ENCODE peak calls at places on chromosomes 4 and X, in five cellular contexts. One of them, this sample, is unnamed.

GRCh38 chrX:30865020-30865419 is 24.0 kb downstream of the TAB3 start:
- DNase-seq in lower lobe of right lung: no peak
- DNase-seq in cardiac muscle cell: peak; percentile 5
- DNase-seq in WERI-Rb-1: peak; percentile 8
- DNase-seq in IMR-90: no peak
- DNase-seq in this sample: peak; percentile 50

GRCh38 chr4:38753021-38753806 is 29.6 kb downstream of the TLR10 start:
- DNase-seq in lower lobe of right lung: peak; percentile 62
- DNase-seq in cardiac muscle cell: peak; percentile 100
- DNase-seq in WERI-Rb-1: no peak
- DNase-seq in IMR-90: peak; percentile 99
- DNase-seq in this sample: no peak

GRCh38 chr4:168384437-168385141 is 66.0 kb upstream of the DDX60 start:
- DNase-seq in lower lobe of right lung: no peak
- DNase-seq in cardiac muscle cell: peak; percentile 35
- DNase-seq in WERI-Rb-1: no peak
- DNase-seq in IMR-90: peak; percentile 28
- DNase-seq in this sample: no peak

GRCh38 chr4:113524096-113524495 is 237.4 kb downstream of the CAMK2D start:
- DNase-seq in lower lobe of right lung: no peak
- DNase-seq in cardiac muscle cell: no peak
- DNase-seq in WERI-Rb-1: no peak
- DNase-seq in IMR-90: no peak
- DNase-seq in this sample: no peak

GRCh38 chr4:175932116-175932515 is 120.1 kb upstream of the GPM6A start:
- DNase-seq in lower lobe of right lung: no peak
- DNase-seq in cardiac muscle cell: no peak
- DNase-seq in WERI-Rb-1: no peak
- DNase-seq in IMR-90: no peak
- DNase-seq in this sample: no peak

GRCh38 chr4:133355636-133356035 is 206.5 kb downstream of the PCDH10 start:
- DNase-seq in lower lobe of right lung: no peak
- DNase-seq in cardiac muscle cell: peak; percentile 64
- DNase-seq in WERI-Rb-1: no peak
- DNase-seq in IMR-90: no peak
- DNase-seq in this sample: no peak

GRCh38 chr4:39054497-39054896 is 7.5 kb upstream of the KLHL5 start:
- DNase-seq in lower lobe of right lung: no peak
- DNase-seq in cardiac muscle cell: no peak
- DNase-seq in WERI-Rb-1: peak; percentile 63
- DNase-seq in IMR-90: no peak
- DNase-seq in this sample: no peak

GRCh38 chr4:33149658-33150057 is 2429.5 kb downstream of the PCDH7 start:
- DNase-seq in lower lobe of right lung: no peak
- DNase-seq in cardiac muscle cell: no peak
- DNase-seq in WERI-Rb-1: no peak
- DNase-seq in IMR-90: no peak
- DNase-seq in this sample: no peak

GRCh38 chrX:119753639-119754257 is 4.6 kb upstream of the SOWAHD start:
- DNase-seq in lower lobe of right lung: no peak
- DNase-seq in cardiac muscle cell: peak; percentile 63
- DNase-seq in WERI-Rb-1: peak; percentile 32
- DNase-seq in IMR-90: peak; percentile 24
- DNase-seq in this sample: peak; percentile 70

GRCh38 chr4:173468314-173468713 is 61.7 kb downstream of the HAND2 start:
- DNase-seq in lower lobe of right lung: no peak
- DNase-seq in cardiac muscle cell: no peak
- DNase-seq in WERI-Rb-1: no peak
- DNase-seq in IMR-90: no peak
- DNase-seq in this sample: no peak

GRCh38 chrX:10467793-10468192 is 152.6 kb downstream of the MID1 start:
- DNase-seq in lower lobe of right lung: no peak
- DNase-seq in cardiac muscle cell: peak; percentile 80
- DNase-seq in WERI-Rb-1: no peak
- DNase-seq in IMR-90: peak; percentile 54
- DNase-seq in this sample: no peak

GRCh38 chr4:48311896-48312295 is 29.4 kb upstream of the SLAIN2 start:
- DNase-seq in lower lobe of right lung: no peak
- DNase-seq in cardiac muscle cell: peak; percentile 7
- DNase-seq in WERI-Rb-1: no peak
- DNase-seq in IMR-90: peak; percentile 16
- DNase-seq in this sample: no peak

GRCh38 chrX:46703980-46704379 is 54.9 kb downstream of the SLC9A7 start:
- DNase-seq in lower lobe of right lung: no peak
- DNase-seq in cardiac muscle cell: peak; percentile 27
- DNase-seq in WERI-Rb-1: no peak
- DNase-seq in IMR-90: no peak
- DNase-seq in this sample: no peak

GRCh38 chr4:121370729-121371325 is 10.0 kb downstream of the QRFPR start:
- DNase-seq in lower lobe of right lung: no peak
- DNase-seq in cardiac muscle cell: peak; percentile 58
- DNase-seq in WERI-Rb-1: peak; percentile 60
- DNase-seq in IMR-90: peak; percentile 33
- DNase-seq in this sample: peak; percentile 59

GRCh38 chr4:18736551-18736950 is 715.0 kb upstream of the LCORL start:
- DNase-seq in lower lobe of right lung: no peak
- DNase-seq in cardiac muscle cell: no peak
- DNase-seq in WERI-Rb-1: no peak
- DNase-seq in IMR-90: no peak
- DNase-seq in this sample: no peak

GRCh38 chr4:141807073-141807472 is 170.7 kb downstream of the IL15 start:
- DNase-seq in lower lobe of right lung: no peak
- DNase-seq in cardiac muscle cell: peak; percentile 7
- DNase-seq in WERI-Rb-1: no peak
- DNase-seq in IMR-90: peak; percentile 68
- DNase-seq in this sample: peak; percentile 69

GRCh38 chrX:109760241-109760921 is 27.3 kb upstream of the ACSL4 start:
- DNase-seq in lower lobe of right lung: no peak
- DNase-seq in cardiac muscle cell: no peak
- DNase-seq in WERI-Rb-1: no peak
- DNase-seq in IMR-90: no peak
- DNase-seq in this sample: peak; percentile 54

GRCh38 chr4:64584981-64585557 is 175.8 kb upstream of the TECRL start:
- DNase-seq in lower lobe of right lung: no peak
- DNase-seq in cardiac muscle cell: peak; percentile 64
- DNase-seq in WERI-Rb-1: peak; percentile 38
- DNase-seq in IMR-90: peak; percentile 6
- DNase-seq in this sample: peak; percentile 57

GRCh38 chrX:112746812-112747630 is 67.3 kb upstream of the LHFPL1 start:
- DNase-seq in lower lobe of right lung: no peak
- DNase-seq in cardiac muscle cell: peak; percentile 10
- DNase-seq in WERI-Rb-1: no peak
- DNase-seq in IMR-90: peak; percentile 31
- DNase-seq in this sample: no peak

GRCh38 chr4:107997794-107998193 is 8.1 kb downstream of the HADH start:
- DNase-seq in lower lobe of right lung: no peak
- DNase-seq in cardiac muscle cell: no peak
- DNase-seq in WERI-Rb-1: no peak
- DNase-seq in IMR-90: no peak
- DNase-seq in this sample: no peak

GRCh38 chr4:118953276-118953675 is 64.6 kb downstream of the SYNPO2 start:
- DNase-seq in lower lobe of right lung: no peak
- DNase-seq in cardiac muscle cell: no peak
- DNase-seq in WERI-Rb-1: no peak
- DNase-seq in IMR-90: no peak
- DNase-seq in this sample: peak; percentile 25

GRCh38 chr4:118318931-118319330 is 33.9 kb downstream of the PRSS12 start:
- DNase-seq in lower lobe of right lung: no peak
- DNase-seq in cardiac muscle cell: no peak
- DNase-seq in WERI-Rb-1: no peak
- DNase-seq in IMR-90: no peak
- DNase-seq in this sample: no peak

GRCh38 chr4:134560728-134561127 is 359.1 kb upstream of the PABPC4L start:
- DNase-seq in lower lobe of right lung: no peak
- DNase-seq in cardiac muscle cell: no peak
- DNase-seq in WERI-Rb-1: no peak
- DNase-seq in IMR-90: no peak
- DNase-seq in this sample: no peak

GRCh38 chr4:186570193-186570996 is 15.0 kb upstream of the MTNR1A start:
- DNase-seq in lower lobe of right lung: no peak
- DNase-seq in cardiac muscle cell: peak; percentile 79
- DNase-seq in WERI-Rb-1: no peak
- DNase-seq in IMR-90: peak; percentile 79
- DNase-seq in this sample: no peak

GRCh38 chr4:158914178-158914577 is 145.4 kb downstream of the FNIP2 start:
- DNase-seq in lower lobe of right lung: no peak
- DNase-seq in cardiac muscle cell: peak; percentile 59
- DNase-seq in WERI-Rb-1: no peak
- DNase-seq in IMR-90: peak; percentile 84
- DNase-seq in this sample: peak; percentile 79

GRCh38 chr4:68797618-68798017 is 18.2 kb upstream of the UGT2B10 start:
- DNase-seq in lower lobe of right lung: no peak
- DNase-seq in cardiac muscle cell: no peak
- DNase-seq in WERI-Rb-1: no peak
- DNase-seq in IMR-90: no peak
- DNase-seq in this sample: no peak

GRCh38 chrX:7083021-7083420 is 64.5 kb upstream of the STS start:
- DNase-seq in lower lobe of right lung: no peak
- DNase-seq in cardiac muscle cell: no peak
- DNase-seq in WERI-Rb-1: no peak
- DNase-seq in IMR-90: no peak
- DNase-seq in this sample: no peak
- H3K4me3 ChIP-seq in lower lobe of right lung: no peak overlapping the region
- H3K4me3 ChIP-seq in cardiac muscle cell: no peak overlapping the region
- H3K4me3 ChIP-seq in WERI-Rb-1: no peak overlapping the region
- H3K4me3 ChIP-seq in IMR-90: no peak overlapping the region
- H3K4me3 ChIP-seq in this sample: no peak overlapping the region

DNA sequence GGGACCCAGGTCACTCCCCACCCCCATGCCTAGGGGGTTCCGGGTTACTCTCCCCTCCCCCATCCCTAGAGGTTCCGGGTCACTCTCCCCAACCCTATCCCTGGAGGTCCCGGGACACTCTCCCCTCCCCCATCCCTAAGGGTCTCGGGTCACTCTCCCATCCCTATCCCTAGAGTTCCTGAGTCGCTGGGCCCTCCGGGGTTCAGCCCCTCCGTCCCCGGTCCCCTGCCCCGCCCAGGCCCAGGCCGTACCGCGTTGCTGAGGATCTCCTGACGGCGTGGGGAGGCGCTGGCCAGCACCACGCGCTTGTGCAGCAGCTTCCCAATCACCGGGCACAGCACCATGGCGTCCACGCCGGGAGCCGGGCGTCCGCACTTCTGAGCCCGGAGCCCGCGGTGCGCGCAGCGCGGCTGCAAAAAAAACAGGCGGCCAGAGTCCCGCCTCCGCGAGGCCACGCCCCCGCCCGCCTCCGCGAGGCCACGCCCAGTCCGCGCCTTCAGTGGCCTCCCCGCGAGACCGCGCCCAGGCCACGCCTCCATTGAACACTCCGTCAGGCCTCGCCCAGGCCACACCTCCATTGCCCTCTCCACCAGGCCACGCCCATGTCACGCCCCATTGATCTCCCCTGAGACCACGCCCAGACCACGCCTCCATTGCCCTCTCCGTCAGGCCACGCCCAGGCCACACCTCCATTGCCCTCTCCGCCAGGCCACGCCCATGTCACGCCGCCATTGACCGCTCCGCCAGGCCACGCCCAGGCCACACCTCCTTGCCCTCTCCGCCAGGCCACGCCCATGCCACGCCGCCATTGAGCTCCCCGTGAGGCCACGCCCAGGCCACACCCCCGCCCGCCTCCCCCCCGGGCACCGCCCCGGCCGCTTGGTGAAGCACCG is at the start of gene ASMTL:
- DNase-seq in lower lobe of right lung: peak; percentile 100
- DNase-seq in cardiac muscle cell: peak; percentile 99
- DNase-seq in WERI-Rb-1: peak; percentile 99
- DNase-seq in IMR-90: peak; percentile 99
- DNase-seq in this sample: peak; percentile 96
- H3K4me3 ChIP-seq in lower lobe of right lung: peak within 1 kb of the TSS; percentile 74
- H3K4me3 ChIP-seq in cardiac muscle cell: peak within 1 kb of the TSS; percentile 73
- H3K4me3 ChIP-seq in WERI-Rb-1: peak within 1 kb of the TSS; percentile 97
- H3K4me3 ChIP-seq in IMR-90: peak within 1 kb of the TSS; percentile 76
- H3K4me3 ChIP-seq in this sample: peak within 1 kb of the TSS; percentile 85

GRCh38 chr4:46389301-46389761 is 597 bp downstream of the GABRA2 start:
- DNase-seq in lower lobe of right lung: no peak
- DNase-seq in cardiac muscle cell: peak; percentile 25
- DNase-seq in WERI-Rb-1: peak; percentile 44
- DNase-seq in IMR-90: no peak
- DNase-seq in this sample: no peak
- H3K4me3 ChIP-seq in lower lobe of right lung: peak overlapping the region; percentile 17
- H3K4me3 ChIP-seq in cardiac muscle cell: peak overlapping the region; percentile 39
- H3K4me3 ChIP-seq in WERI-Rb-1: peak overlapping the region; percentile 70
- H3K4me3 ChIP-seq in IMR-90: peak overlapping the region; percentile 45
- H3K4me3 ChIP-seq in this sample: no peak overlapping the region

DNA sequence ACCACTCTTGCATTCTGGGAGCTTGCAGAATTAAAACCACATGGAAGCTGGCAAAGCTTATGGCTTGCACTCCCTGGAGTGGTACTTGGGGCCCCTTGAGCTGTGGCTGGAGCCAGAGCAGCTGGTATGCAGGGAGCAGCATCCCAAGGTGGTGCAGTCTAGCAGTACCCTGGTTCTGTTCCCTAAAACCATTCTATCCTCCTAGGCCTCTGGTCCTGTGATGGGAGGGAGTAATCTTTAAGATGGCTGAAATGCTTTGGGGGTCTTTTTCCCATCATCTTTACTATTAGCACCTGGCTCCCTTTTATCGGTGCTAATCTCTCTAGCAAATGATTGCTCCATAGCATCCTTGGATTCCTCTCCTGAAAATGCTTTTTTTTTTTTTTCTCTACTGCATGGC is 56.1 kb downstream of the MAGEB17 start:
- DNase-seq in lower lobe of right lung: no peak
- DNase-seq in cardiac muscle cell: no peak
- DNase-seq in WERI-Rb-1: no peak
- DNase-seq in IMR-90: no peak
- DNase-seq in this sample: no peak
- H3K4me3 ChIP-seq in lower lobe of right lung: no peak overlapping the region
- H3K4me3 ChIP-seq in cardiac muscle cell: no peak overlapping the region
- H3K4me3 ChIP-seq in WERI-Rb-1: no peak overlapping the region
- H3K4me3 ChIP-seq in IMR-90: no peak overlapping the region
- H3K4me3 ChIP-seq in this sample: no peak overlapping the region

DNA sequence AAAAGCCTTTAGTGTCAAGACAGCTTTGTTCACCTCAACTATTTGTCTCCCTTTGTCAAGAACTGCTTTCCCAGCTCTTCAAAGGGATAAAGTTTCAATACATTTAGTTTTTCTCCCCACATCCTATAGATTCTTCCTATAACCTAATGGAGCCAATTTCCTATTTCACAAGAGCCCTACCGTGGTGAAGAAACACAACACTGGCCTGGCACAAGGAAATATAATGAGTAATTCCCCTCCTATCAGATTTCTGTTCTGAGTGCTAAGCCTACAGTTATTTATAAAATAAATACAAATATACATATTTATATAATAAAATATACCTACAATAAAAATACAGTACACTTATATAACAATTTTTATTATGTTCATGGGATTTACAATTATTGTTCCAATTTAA is 89.9 kb downstream of the SHISA3 start:
- DNase-seq in lower lobe of right lung: no peak
- DNase-seq in cardiac muscle cell: peak; percentile 27
- DNase-seq in WERI-Rb-1: no peak
- DNase-seq in IMR-90: no peak
- DNase-seq in this sample: peak; percentile 5
- H3K4me3 ChIP-seq in lower lobe of right lung: no peak overlapping the region
- H3K4me3 ChIP-seq in cardiac muscle cell: no peak overlapping the region
- H3K4me3 ChIP-seq in WERI-Rb-1: no peak overlapping the region
- H3K4me3 ChIP-seq in IMR-90: no peak overlapping the region
- H3K4me3 ChIP-seq in this sample: no peak overlapping the region

GRCh38 chr4:58063761-58064160 is 953.6 kb upstream of the IGFBP7 start:
- DNase-seq in lower lobe of right lung: no peak
- DNase-seq in cardiac muscle cell: no peak
- DNase-seq in WERI-Rb-1: no peak
- DNase-seq in IMR-90: no peak
- DNase-seq in this sample: no peak
- H3K4me3 ChIP-seq in lower lobe of right lung: no peak overlapping the region
- H3K4me3 ChIP-seq in cardiac muscle cell: no peak overlapping the region
- H3K4me3 ChIP-seq in WERI-Rb-1: no peak overlapping the region
- H3K4me3 ChIP-seq in IMR-90: no peak overlapping the region
- H3K4me3 ChIP-seq in this sample: no peak overlapping the region

GRCh38 chr4:20318011-20318898 is 66.5 kb downstream of the SLIT2 start:
- DNase-seq in lower lobe of right lung: no peak
- DNase-seq in cardiac muscle cell: no peak
- DNase-seq in WERI-Rb-1: no peak
- DNase-seq in IMR-90: peak; percentile 32
- DNase-seq in this sample: no peak
- H3K4me3 ChIP-seq in lower lobe of right lung: no peak overlapping the region
- H3K4me3 ChIP-seq in cardiac muscle cell: no peak overlapping the region
- H3K4me3 ChIP-seq in WERI-Rb-1: no peak overlapping the region
- H3K4me3 ChIP-seq in IMR-90: no peak overlapping the region
- H3K4me3 ChIP-seq in this sample: no peak overlapping the region